ENCODE peak calls at places on chromosomes 3 and 15, in nine cellular contexts. L is T-helper 17 cell, V is posterior cingulate gyrus, E is T-helper 1 cell, S is natural killer cell, I is kidney tubule cell, T is Kasumi-1, G is iris pigment epithelial cell, D is endothelial cell. M is an unnamed sample.

GRCh38 chr3:175672119-175672689 is 813.1 kb downstream of the NAALADL2 start:
- DNase-seq in L (no peak), V (no peak), E (no peak), S (no peak), I (peak), T (no peak), G (peak), D (no peak), M (peak)

GRCh38 chr15:33132722-33133345 is 61.7 kb downstream of the FMN1 start:
- DNase-seq in L (no peak), V (no peak), E (no peak), S (no peak), I (peak), T (peak), G (peak), D (peak), M (peak)

GRCh38 chr3:194083253-194084224 is 52.4 kb upstream of the HES1 start:
- DNase-seq in L (no peak), V (no peak), E (no peak), S (no peak), I (no peak), T (no peak), G (no peak), D (no peak), M (no peak)

GRCh38 chr15:78075490-78076230 is 1.9 kb downstream of the TBC1D2B start:
- DNase-seq in L (no peak), V (no peak), E (no peak), S (no peak), I (peak), T (peak), G (peak), D (peak), M (peak)

GRCh38 chr3:48552111-48552911 is 4.3 kb downstream of the PFKFB4 start:
- DNase-seq in L (no peak), V (no peak), E (no peak), S (no peak), I (no peak), T (no peak), G (no peak), D (no peak), M (no peak)

GRCh38 chr3:52892625-52893311 is 4.6 kb downstream of the STIMATE start:
- DNase-seq in L (no peak), V (no peak), E (no peak), S (no peak), I (no peak), T (peak), G (peak), D (no peak), M (no peak)

GRCh38 chr15:29570931-29571727 is 251.1 kb downstream of the TJP1 start:
- DNase-seq in L (no peak), V (no peak), E (no peak), S (no peak), I (peak), T (no peak), G (peak), D (peak), M (no peak)

GRCh38 chr3:112116777-112117186 is 16.3 kb downstream of the GCSAM start:
- DNase-seq in L (no peak), V (no peak), E (no peak), S (no peak), I (no peak), T (no peak), G (no peak), D (no peak), M (no peak)

GRCh38 chr15:101615986-101616848 is 36.0 kb downstream of the TM2D3 start:
- DNase-seq in L (no peak), V (no peak), E (no peak), S (no peak), I (peak), T (no peak), G (peak), D (no peak), M (peak)

GRCh38 chr3:133230191-133230590 is 169.7 kb upstream of the BFSP2 start:
- DNase-seq in L (no peak), V (no peak), E (no peak), S (no peak), I (no peak), T (no peak), G (no peak), D (no peak), M (no peak)

GRCh38 chr3:186241910-186242821 is 119.9 kb downstream of the DGKG start:
- DNase-seq in L (no peak), V (peak), E (no peak), S (peak), I (peak), T (peak), G (peak), D (peak), M (peak)

GRCh38 chr3:157093096-157093495 is 66.9 kb downstream of the CCNL1 start:
- DNase-seq in L (no peak), V (no peak), E (no peak), S (no peak), I (no peak), T (no peak), G (no peak), D (no peak), M (no peak)

GRCh38 chr15:41557673-41558399 is 1.2 kb upstream of the TYRO3 start:
- DNase-seq in L (peak), V (peak), E (peak), S (peak), I (peak), T (peak), G (peak), D (peak), M (peak)

GRCh38 chr15:60004846-60005351 is 788 bp downstream of the FOXB1 start:
- DNase-seq in L (no peak), V (no peak), E (peak), S (no peak), I (no peak), T (no peak), G (no peak), D (peak), M (no peak)

GRCh38 chr3:29322586-29322985 is 41.7 kb downstream of the RBMS3 start:
- DNase-seq in L (no peak), V (no peak), E (no peak), S (no peak), I (no peak), T (no peak), G (no peak), D (no peak), M (no peak)

GRCh38 chr3:152915695-152916094 is 80.8 kb downstream of the P2RY1 start:
- DNase-seq in L (no peak), V (no peak), E (no peak), S (no peak), I (no peak), T (no peak), G (no peak), D (no peak), M (no peak)

GRCh38 chr15:70701891-70702568 is 61.3 kb downstream of the UACA start:
- DNase-seq in L (no peak), V (no peak), E (no peak), S (no peak), I (peak), T (no peak), G (peak), D (no peak), M (peak)

M was measured in MCF 10A.